ENCODE peak calls at places on chromosomes 12 and 14, in eight cellular contexts. T, P, S, Z, W, I, R and X are unnamed samples.

GRCh38 chr12:111426341-111427185 is 20.8 kb downstream of the SH2B3 start:
- DNase-seq in T (no peak), P (no peak), S (no peak), Z (no peak), W (peak), I (no peak), R (no peak), X (no peak)

GRCh38 chr14:75450381-75451276 is 22.8 kb downstream of the JDP2 start:
- DNase-seq in T (no peak), P (peak), S (peak), Z (no peak), W (no peak), I (no peak), R (no peak), X (peak)

GRCh38 chr12:14665354-14666348 is 30.7 kb downstream of the GUCY2C start:
- DNase-seq in T (no peak), P (no peak), S (no peak), Z (no peak), W (no peak), I (no peak), R (no peak), X (no peak)

GRCh38 chr12:1500095-1500801 is 94.1 kb downstream of the FBXL14 start:
- DNase-seq in T (no peak), P (no peak), S (peak), Z (no peak), W (no peak), I (no peak), R (no peak), X (no peak)

GRCh38 chr14:70901218-70901772 is 6.0 kb upstream of the PCNX1 start:
- DNase-seq in T (no peak), P (no peak), S (no peak), Z (no peak), W (no peak), I (no peak), R (no peak), X (no peak)

GRCh38 chr12:115155665-115156645 is 472.0 kb upstream of the TBX3 start:
- DNase-seq in T (no peak), P (no peak), S (no peak), Z (no peak), W (no peak), I (no peak), R (no peak), X (no peak)

GRCh38 chr12:12461923-12462315 is 100.7 kb downstream of the DUSP16 start:
- DNase-seq in T (no peak), P (no peak), S (no peak), Z (no peak), W (no peak), I (no peak), R (no peak), X (no peak)

GRCh38 chr12:54601841-54602240 is 13.4 kb upstream of the PPP1R1A start:
- DNase-seq in T (no peak), P (no peak), S (no peak), Z (no peak), W (no peak), I (no peak), R (no peak), X (no peak)

GRCh38 chr14:65255583-65256443 is 153.5 kb upstream of the MAX start:
- DNase-seq in T (no peak), P (peak), S (no peak), Z (no peak), W (no peak), I (no peak), R (no peak), X (peak)

GRCh38 chr12:10331642-10332239 is 24.1 kb downstream of the KLRD1 start:
- DNase-seq in T (no peak), P (peak), S (peak), Z (no peak), W (no peak), I (no peak), R (peak), X (peak)

GRCh38 chr14:86858043-86858442 is 1134.9 kb downstream of the GALC start:
- DNase-seq in T (no peak), P (no peak), S (no peak), Z (no peak), W (no peak), I (no peak), R (no peak), X (no peak)

GRCh38 chr12:131222271-131223139 is 268.8 kb downstream of the ADGRD1 start:
- DNase-seq in T (peak), P (no peak), S (peak), Z (peak), W (no peak), I (no peak), R (no peak), X (no peak)

GRCh38 chr12:56011509-56012090 is 9.2 kb upstream of the IKZF4 start:
- DNase-seq in T (no peak), P (no peak), S (no peak), Z (no peak), W (no peak), I (no peak), R (no peak), X (no peak)

GRCh38 chr12:78963439-78964222 is 99.1 kb downstream of the SYT1 start:
- DNase-seq in T (no peak), P (no peak), S (no peak), Z (no peak), W (no peak), I (no peak), R (no peak), X (no peak)

GRCh38 chr14:67837011-67837624 is 17.5 kb downstream of the RAD51B start:
- DNase-seq in T (no peak), P (peak), S (peak), Z (peak), W (peak), I (peak), R (no peak), X (peak)

GRCh38 chr12:90020006-90020405 is 311.4 kb upstream of the ATP2B1 start:
- DNase-seq in T (no peak), P (no peak), S (no peak), Z (no peak), W (no peak), I (no peak), R (no peak), X (no peak)

GRCh38 chr14:72416081-72416849 is 477.6 kb downstream of the DPF3 start:
- DNase-seq in T (no peak), P (no peak), S (no peak), Z (no peak), W (no peak), I (no peak), R (no peak), X (peak)

GRCh38 chr12:23536293-23536692 is 413.2 kb downstream of the SOX5 start:
- DNase-seq in T (no peak), P (no peak), S (no peak), Z (no peak), W (no peak), I (no peak), R (no peak), X (no peak)

GRCh38 chr12:105814283-105814682 is 324.5 kb downstream of the NUAK1 start:
- DNase-seq in T (no peak), P (no peak), S (no peak), Z (no peak), W (no peak), I (no peak), R (no peak), X (no peak)

GRCh38 chr12:11719678-11720099 is 70.2 kb downstream of the ETV6 start:
- DNase-seq in T (peak), P (no peak), S (peak), Z (no peak), W (no peak), I (no peak), R (no peak), X (no peak)

GRCh38 chr14:88321692-88322504 is 1.2 kb downstream of the KCNK10 start:
- DNase-seq in T (no peak), P (no peak), S (no peak), Z (no peak), W (no peak), I (no peak), R (no peak), X (no peak)

GRCh38 chr14:75164809-75165208 is 11.6 kb downstream of the TMED10 start:
- DNase-seq in T (no peak), P (no peak), S (no peak), Z (no peak), W (no peak), I (no peak), R (no peak), X (no peak)

GRCh38 chr12:114873656-114874055 is 189.7 kb upstream of the TBX3 start:
- DNase-seq in T (no peak), P (no peak), S (no peak), Z (no peak), W (no peak), I (no peak), R (no peak), X (no peak)

GRCh38 chr12:18275974-18276373 is 14.7 kb downstream of the PIK3C2G start:
- DNase-seq in T (no peak), P (no peak), S (no peak), Z (no peak), W (no peak), I (no peak), R (no peak), X (no peak)

GRCh38 chr12:3381059-3382047 is 109.7 kb upstream of the PRMT8 start:
- DNase-seq in T (no peak), P (no peak), S (no peak), Z (peak), W (no peak), I (no peak), R (no peak), X (no peak)

GRCh38 chr12:8038659-8039114 is 6.2 kb downstream of the FOXJ2 start:
- DNase-seq in T (no peak), P (no peak), S (no peak), Z (no peak), W (peak), I (no peak), R (no peak), X (no peak)